ENCODE peak calls at places on chromosome 9, in six cellular contexts. D is neural crest cell, W is iris pigment epithelial cell, Z is astrocyte of the spinal cord, V is anterior cingulate cortex, U is left colon. S is an unnamed sample.

GRCh38 chr9:125743687-125744428 is 3.3 kb upstream of the PBX3 start:
- DNase-seq in D (no peak), W (no peak), Z (no peak), V (no peak), U (no peak), S (no peak)

GRCh38 chr9:129482521-129483466 is 138.1 kb downstream of the C9orf50 start:
- DNase-seq in D (peak), W (peak), Z (peak), V (no peak), U (peak), S (peak)

GRCh38 chr9:128424268-128424780 is 3.7 kb downstream of the CERCAM start:
- DNase-seq in D (no peak), W (no peak), Z (no peak), V (no peak), U (no peak), S (no peak)

GRCh38 chr9:35836595-35836994 is 7.6 kb downstream of the TMEM8B start:
- DNase-seq in D (no peak), W (no peak), Z (no peak), V (no peak), U (no peak), S (no peak)

GRCh38 chr9:21988056-21988990 is 5.9 kb downstream of the CDKN2A start:
- DNase-seq in D (no peak), W (no peak), Z (no peak), V (no peak), U (no peak), S (no peak)

GRCh38 chr9:113164536-113165300 is 13.9 kb downstream of the SLC31A2 start:
- DNase-seq in D (no peak), W (peak), Z (peak), V (no peak), U (no peak), S (peak)

GRCh38 chr9:5626727-5627634 is 1.9 kb upstream of the RIC1 start:
- DNase-seq in D (no peak), W (peak), Z (peak), V (peak), U (peak), S (no peak)

GRCh38 chr9:104118916-104119315 is 24.8 kb downstream of the SMC2 start:
- DNase-seq in D (no peak), W (peak), Z (no peak), V (no peak), U (no peak), S (no peak)

GRCh38 chr9:131255731-131256197 is 20.5 kb downstream of the FAM78A start:
- DNase-seq in D (no peak), W (no peak), Z (no peak), V (no peak), U (no peak), S (peak)

GRCh38 chr9:137477778-137478612 is 18.9 kb upstream of the NSMF start:
- DNase-seq in D (no peak), W (no peak), Z (no peak), V (no peak), U (no peak), S (no peak)

GRCh38 chr9:93436218-93436617 is 15.3 kb upstream of the FAM120A start:
- DNase-seq in D (no peak), W (no peak), Z (no peak), V (no peak), U (no peak), S (no peak)

GRCh38 chr9:95264954-95265615 is 52.4 kb downstream of the FANCC start:
- DNase-seq in D (no peak), W (peak), Z (peak), V (no peak), U (no peak), S (peak)

GRCh38 chr9:11992866-11993265 is 700.3 kb upstream of the TYRP1 start:
- DNase-seq in D (no peak), W (no peak), Z (no peak), V (no peak), U (no peak), S (no peak)

GRCh38 chr9:15373881-15374280 is 48.8 kb upstream of the SNAPC3 start:
- DNase-seq in D (no peak), W (peak), Z (peak), V (no peak), U (no peak), S (no peak)

GRCh38 chr9:81822967-81823366 is 105.3 kb upstream of the SPATA31D4 start:
- DNase-seq in D (no peak), W (no peak), Z (no peak), V (no peak), U (no peak), S (no peak)

GRCh38 chr9:2015581-2016410 is 649 bp downstream of the SMARCA2 start:
- DNase-seq in D (peak), W (peak), Z (peak), V (no peak), U (peak), S (peak)

GRCh38 chr9:20040991-20041606 is 252.3 kb upstream of the SLC24A2 start:
- DNase-seq in D (no peak), W (no peak), Z (no peak), V (no peak), U (no peak), S (peak)

GRCh38 chr9:86342269-86342668 is 11.9 kb downstream of the TUT7 start:
- DNase-seq in D (no peak), W (no peak), Z (no peak), V (no peak), U (no peak), S (no peak)

GRCh38 chr9:98962861-98963260 is 19.2 kb downstream of the COL15A1 start:
- DNase-seq in D (no peak), W (no peak), Z (no peak), V (no peak), U (no peak), S (no peak)

GRCh38 chr9:27353405-27354229 is 56.7 kb upstream of the EQTN start:
- DNase-seq in D (no peak), W (no peak), Z (no peak), V (no peak), U (no peak), S (peak)

GRCh38 chr9:116717150-116717549 is 30.0 kb downstream of the TRIM32 start:
- DNase-seq in D (no peak), W (no peak), Z (no peak), V (no peak), U (no peak), S (peak)

GRCh38 chr9:134379774-134380431 is 53.6 kb downstream of the RXRA start:
- DNase-seq in D (no peak), W (peak), Z (peak), V (no peak), U (no peak), S (no peak)

GRCh38 chr9:18741880-18742279 is 267.9 kb downstream of the ADAMTSL1 start:
- DNase-seq in D (no peak), W (no peak), Z (no peak), V (no peak), U (no peak), S (no peak)

GRCh38 chr9:105296445-105296844 is 52.0 kb downstream of the SLC44A1 start:
- DNase-seq in D (no peak), W (no peak), Z (no peak), V (no peak), U (no peak), S (no peak)